ENCODE peak calls at places on chromosomes 7 and 10, in four cellular contexts. One of them, this sample, is unnamed.

GRCh38 chr7:31087351-31087750 is 35.2 kb downstream of the ADCYAP1R1 start:
- DNase-seq in keratinocyte: no peak
- DNase-seq in Right ventricle myocardium superior: no peak
- DNase-seq in nephron progenitor cell: no peak
- DNase-seq in this sample: no peak

GRCh38 chr10:2949221-2949947 is 118.0 kb upstream of the PFKP start:
- DNase-seq in keratinocyte: no peak
- DNase-seq in Right ventricle myocardium superior: no peak
- DNase-seq in nephron progenitor cell: no peak
- DNase-seq in this sample: no peak

GRCh38 chr10:51896849-51897248 is 197.5 kb upstream of the CSTF2T start:
- DNase-seq in keratinocyte: no peak
- DNase-seq in Right ventricle myocardium superior: no peak
- DNase-seq in nephron progenitor cell: no peak
- DNase-seq in this sample: no peak

GRCh38 chr10:125023862-125024495 is 82.1 kb downstream of the ZRANB1 start:
- DNase-seq in keratinocyte: no peak
- DNase-seq in Right ventricle myocardium superior: peak; percentile 85
- DNase-seq in nephron progenitor cell: no peak
- DNase-seq in this sample: peak; percentile 78

GRCh38 chr7:158252837-158253669 is 334.6 kb downstream of the PTPRN2 start:
- DNase-seq in keratinocyte: no peak
- DNase-seq in Right ventricle myocardium superior: no peak
- DNase-seq in nephron progenitor cell: no peak
- DNase-seq in this sample: peak; percentile 36

GRCh38 chr7:1144269-1144771 is 15.7 kb downstream of the ZFAND2A start:
- DNase-seq in keratinocyte: no peak
- DNase-seq in Right ventricle myocardium superior: peak; percentile 73
- DNase-seq in nephron progenitor cell: no peak
- DNase-seq in this sample: peak; percentile 50

GRCh38 chr7:149859881-149860280 is 13.9 kb upstream of the ATP6V0E2 start:
- DNase-seq in keratinocyte: no peak
- DNase-seq in Right ventricle myocardium superior: no peak
- DNase-seq in nephron progenitor cell: no peak
- DNase-seq in this sample: no peak

GRCh38 chr10:84140036-84140379 is 699 bp downstream of the GHITM start:
- DNase-seq in keratinocyte: no peak
- DNase-seq in Right ventricle myocardium superior: no peak
- DNase-seq in nephron progenitor cell: peak; percentile 7
- DNase-seq in this sample: peak; percentile 26

GRCh38 chr10:86286591-86287421 is 79.8 kb downstream of the GRID1 start:
- DNase-seq in keratinocyte: no peak
- DNase-seq in Right ventricle myocardium superior: no peak
- DNase-seq in nephron progenitor cell: no peak
- DNase-seq in this sample: no peak

GRCh38 chr7:108660465-108660864 is 90.8 kb downstream of the DNAJB9 start:
- DNase-seq in keratinocyte: no peak
- DNase-seq in Right ventricle myocardium superior: no peak
- DNase-seq in nephron progenitor cell: no peak
- DNase-seq in this sample: no peak

GRCh38 chr7:143003393-143004051 is 23.4 kb downstream of the OR9A2 start:
- DNase-seq in keratinocyte: no peak
- DNase-seq in Right ventricle myocardium superior: no peak
- DNase-seq in nephron progenitor cell: peak; percentile 15
- DNase-seq in this sample: no peak

GRCh38 chr7:154587812-154588211 is 415.1 kb downstream of the PAXIP1 start:
- DNase-seq in keratinocyte: no peak
- DNase-seq in Right ventricle myocardium superior: no peak
- DNase-seq in nephron progenitor cell: no peak
- DNase-seq in this sample: no peak

GRCh38 chr7:25636168-25636567 is 407.9 kb upstream of the NPVF start:
- DNase-seq in keratinocyte: no peak
- DNase-seq in Right ventricle myocardium superior: no peak
- DNase-seq in nephron progenitor cell: no peak
- DNase-seq in this sample: no peak

GRCh38 chr7:136956232-136956631 is 87.8 kb downstream of the CHRM2 start:
- DNase-seq in keratinocyte: no peak
- DNase-seq in Right ventricle myocardium superior: no peak
- DNase-seq in nephron progenitor cell: no peak
- DNase-seq in this sample: no peak

GRCh38 chr10:79061441-79062315 is 7.1 kb upstream of the ZMIZ1 start:
- DNase-seq in keratinocyte: no peak
- DNase-seq in Right ventricle myocardium superior: no peak
- DNase-seq in nephron progenitor cell: no peak
- DNase-seq in this sample: peak; percentile 33

GRCh38 chr10:22848509-22848908 is 79.3 kb upstream of the ARMC3 start:
- DNase-seq in keratinocyte: no peak
- DNase-seq in Right ventricle myocardium superior: no peak
- DNase-seq in nephron progenitor cell: no peak
- DNase-seq in this sample: no peak

GRCh38 chr10:47036771-47037170 is 125.5 kb downstream of the PTPN20 start:
- DNase-seq in keratinocyte: no peak
- DNase-seq in Right ventricle myocardium superior: peak; percentile 7
- DNase-seq in nephron progenitor cell: no peak
- DNase-seq in this sample: no peak

GRCh38 chr7:48259463-48260280 is 88.4 kb downstream of the ABCA13 start:
- DNase-seq in keratinocyte: no peak
- DNase-seq in Right ventricle myocardium superior: no peak
- DNase-seq in nephron progenitor cell: no peak
- DNase-seq in this sample: no peak

GRCh38 chr7:4164556-4164955 is 517.5 kb upstream of the FOXK1 start:
- DNase-seq in keratinocyte: no peak
- DNase-seq in Right ventricle myocardium superior: no peak
- DNase-seq in nephron progenitor cell: no peak
- DNase-seq in this sample: no peak

GRCh38 chr10:49282879-49283321 is 16.1 kb upstream of the C10orf71 start:
- DNase-seq in keratinocyte: no peak
- DNase-seq in Right ventricle myocardium superior: no peak
- DNase-seq in nephron progenitor cell: peak; percentile 28
- DNase-seq in this sample: peak; percentile 72

GRCh38 chr7:100974021-100974420 is 4.7 kb downstream of the MUC12 start:
- DNase-seq in keratinocyte: no peak
- DNase-seq in Right ventricle myocardium superior: no peak
- DNase-seq in nephron progenitor cell: no peak
- DNase-seq in this sample: no peak

This sample was measured in psoas muscle.